ENCODE peak calls at places on chromosomes 11 and 22, in eight cellular contexts. P is uterus, C is endothelial cell of umbilical vein, J is aorta, M is colonic mucosa, V is lower lobe of right lung, T is stomach, Y is iPS DF 6.9. N is an unnamed sample. For H3K4me1, the result is how much of the 10 kb centered on the place peaks cover.

GRCh38 chr22:19598054-19598855 is 74.0 kb upstream of the CLDN5 start:
- DNase-seq in Y (no peak), M (no peak), V (peak), J (no peak), C (no peak), T (no peak), P (no peak), N (no peak)

GRCh38 chr11:123624974-123625373 is 29.4 kb downstream of the SCN3B start:
- DNase-seq in M (no peak), V (no peak), T (no peak), Y (no peak), P (no peak), C (no peak), J (no peak), N (no peak)

GRCh38 chr11:103622296-103622695 is 414.1 kb upstream of the DDI1 start:
- DNase-seq in P (no peak), C (no peak), Y (no peak), J (no peak), V (no peak), M (no peak), T (no peak), N (no peak)

GRCh38 chr11:112270551-112271180 is 10.0 kb upstream of the PLET1 start:
- DNase-seq in M (no peak), Y (no peak), V (no peak), J (no peak), T (no peak), C (no peak), P (no peak), N (no peak)

GRCh38 chr22:45934168-45934564 is 42.8 kb downstream of the WNT7B start:
- DNase-seq in V (no peak), M (no peak), T (no peak), P (no peak), C (no peak), J (no peak), Y (no peak), N (no peak)

GRCh38 chr22:20021196-20022181 is 579 bp downstream of the TANGO2 start:
- DNase-seq in J (peak), C (peak), M (peak), V (peak), P (no peak), T (peak), Y (no peak), N (peak)

GRCh38 chr11:102268083-102268984 is 49.0 kb upstream of the BIRC3 start:
- DNase-seq in T (peak), C (peak), V (peak), J (peak), P (peak), Y (peak), M (peak), N (peak)

GRCh38 chr22:31260474-31260856 is 31.8 kb downstream of the PIK3IP1 start:
- DNase-seq in M (no peak), J (no peak), Y (no peak), P (no peak), C (no peak), V (no peak), T (no peak), N (no peak)

GRCh38 chr11:116224154-116224888 is 548.5 kb downstream of the BUD13 start:
- DNase-seq in P (peak), M (peak), J (no peak), T (peak), V (no peak), Y (peak), C (peak), N (peak)

GRCh38 chr22:47200273-47201051 is 438.0 kb downstream of the TBC1D22A start:
- DNase-seq in J (no peak), V (no peak), T (peak), C (no peak), M (no peak), P (no peak), Y (no peak), N (peak)

GRCh38 chr11:44775366-44776356 is 48.9 kb downstream of the TSPAN18 start:
- DNase-seq in C (peak), T (peak), V (no peak), Y (no peak), M (peak), P (peak), J (no peak), N (peak)

GRCh38 chr11:29019960-29020683 is 911.9 kb downstream of the METTL15 start:
- DNase-seq in J (no peak), M (no peak), Y (peak), V (no peak), P (no peak), C (peak), T (no peak), N (peak)

GRCh38 chr22:49327411-49327810 is 500.3 kb downstream of the BRD1 start:
- DNase-seq in M (no peak), V (peak), Y (no peak), J (no peak), C (no peak), T (peak), P (no peak), N (no peak)

GRCh38 chr11:1541474-1542204 is 30.4 kb downstream of the DUSP8 start:
- DNase-seq in J (no peak), C (no peak), V (no peak), P (no peak), T (no peak), M (no peak), Y (no peak), N (no peak)

GRCh38 chr11:44865866-44866272 is 84.8 kb downstream of the TP53I11 start:
- DNase-seq in M (no peak), J (no peak), Y (no peak), V (no peak), P (no peak), T (peak), C (peak), N (no peak)

GRCh38 chr11:456533-456932 is 6.5 kb downstream of the PTDSS2 start:
- DNase-seq in Y (no peak), M (no peak), C (no peak), J (no peak), V (no peak), T (no peak), P (no peak), N (no peak)

GRCh38 chr22:43537019-43537585 is 125.3 kb downstream of the MPPED1 start:
- DNase-seq in C (no peak), M (no peak), J (no peak), Y (no peak), T (peak), V (no peak), P (no peak), N (no peak)

GRCh38 chr11:62601114-62601363 is 626 bp downstream of the MTA2 start:
- DNase-seq in C (no peak), J (peak), T (peak), M (peak), P (peak), V (no peak), Y (no peak), N (no peak)

GRCh38 chr11:14315130-14315529 is 43.9 kb downstream of the RRAS2 start:
- DNase-seq in Y (no peak), J (no peak), V (no peak), T (no peak), P (no peak), M (no peak), C (no peak), N (no peak)

GRCh38 chr11:28675183-28675582 is 567.0 kb downstream of the METTL15 start:
- DNase-seq in Y (no peak), J (no peak), P (no peak), V (no peak), C (no peak), M (no peak), T (no peak), N (no peak)

GRCh38 chr11:128728767-128729587 is 35.1 kb downstream of the FLI1 start:
- DNase-seq in P (no peak), J (no peak), V (no peak), Y (no peak), T (no peak), C (peak), M (no peak), N (no peak)

GRCh38 chr22:22878801-22879674 is 8.6 kb upstream of the IGLL5 start:
- DNase-seq in T (no peak), P (no peak), C (no peak), J (no peak), V (no peak), M (no peak), Y (no peak), N (no peak)

GRCh38 chr11:993141-993540 is 43.4 kb downstream of the MUC6 start:
- DNase-seq in Y (no peak), T (no peak), M (no peak), V (no peak), J (no peak), C (no peak), P (no peak), N (no peak)

GRCh38 chr11:58125469-58125868 is at the start of gene OR9I1:
- DNase-seq in Y (no peak), P (no peak), C (no peak), M (no peak), V (no peak), T (no peak), J (no peak), N (no peak)

GRCh38 chr11:29343465-29344333 is 673.1 kb downstream of the KCNA4 start:
- DNase-seq in P (peak), Y (peak), C (peak), M (peak), V (peak), J (peak), T (peak), N (peak)

GRCh38 chr11:86463955-86464354 is 89.3 kb downstream of the CCDC81 start:
- DNase-seq in Y (no peak), T (no peak), J (no peak), C (no peak), P (no peak), M (no peak), V (no peak), N (no peak)

GRCh38 chr11:47348859-47349258 is 3.6 kb downstream of the MYBPC3 start:
- DNase-seq in T (no peak), C (no peak), P (no peak), V (no peak), Y (no peak), M (no peak), J (no peak), N (peak)

GRCh38 chr22:45842141-45842831 is 134.7 kb downstream of the WNT7B start:
- DNase-seq in C (no peak), P (no peak), M (no peak), T (no peak), V (no peak), J (no peak), Y (no peak), N (no peak)

GRCh38 chr22:35523167-35523928 is 17.3 kb upstream of the RASD2 start:
- DNase-seq in T (no peak), C (no peak), M (peak), Y (no peak), J (no peak), P (no peak), V (no peak), N (no peak)

GRCh38 chr11:7046474-7046873 is 26.2 kb downstream of the NLRP14 start:
- DNase-seq in V (no peak), J (no peak), C (peak), T (no peak), M (no peak), P (no peak), Y (no peak), N (peak)

GRCh38 chr11:721913-722811 is 16.1 kb downstream of the EPS8L2 start:
- DNase-seq in M (peak), T (no peak), C (no peak), P (no peak), Y (no peak), V (peak), J (peak), N (no peak)

DNA sequence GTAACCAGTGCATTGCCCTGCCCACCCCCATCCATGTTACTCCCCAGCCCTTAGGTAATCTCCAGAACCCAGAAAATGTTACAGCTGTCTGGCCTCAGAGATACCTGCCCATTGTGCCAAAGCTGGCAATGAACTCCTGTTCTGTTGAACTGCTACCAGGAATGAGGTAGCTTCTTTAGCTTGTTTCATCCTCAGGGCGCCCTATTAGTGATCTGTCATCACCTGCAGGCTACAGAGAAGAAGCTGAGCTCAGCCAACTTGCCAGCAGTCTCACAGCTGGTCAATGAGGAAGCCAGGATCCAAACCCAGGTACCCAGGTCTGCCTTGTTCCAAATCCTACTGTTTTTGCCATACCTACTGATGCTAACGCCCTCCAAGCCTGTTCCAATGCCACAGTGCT is 88.7 kb downstream of the GALNT18 start:
- DNase-seq in J (no peak), P (no peak), C (no peak), Y (no peak), V (no peak), M (no peak), T (no peak), N (no peak)
- H3K4me1 ChIP-seq in J (under half), P (under half), C (under half), Y (under half), V (half or more), M (under half), T (under half), N (under half)

DNA sequence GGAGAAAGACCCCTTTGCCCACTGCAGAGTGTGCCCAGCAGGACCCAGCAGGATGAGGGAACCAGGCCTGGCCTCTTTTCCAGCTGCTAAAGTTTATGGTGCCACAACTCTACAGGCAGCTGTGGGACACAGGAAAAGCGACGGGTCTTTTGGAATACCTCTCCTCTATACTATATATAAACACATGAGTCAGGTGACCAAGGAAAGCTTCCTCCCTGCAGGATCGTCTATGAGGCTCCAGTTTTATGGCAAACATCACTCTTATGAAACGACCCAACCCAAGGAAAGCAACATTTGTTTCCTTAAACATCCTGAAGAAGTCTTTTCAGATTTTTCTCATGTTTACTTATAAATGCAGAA is 102.8 kb upstream of the AKIP1 start:
- DNase-seq in T (no peak), M (peak), P (no peak), J (no peak), Y (no peak), C (no peak), V (no peak), N (peak)
- H3K4me3 ChIP-seq in T (peak), M (peak), P (peak), J (peak), Y (no peak), C (no peak), V (peak), N (no peak)

GRCh38 chr11:12680940-12681258 is 6.7 kb downstream of the TEAD1 start:
- DNase-seq in Y (no peak), P (no peak), J (no peak), T (no peak), C (no peak), M (no peak), V (no peak), N (no peak)
- H3K27ac ChIP-seq in Y (no peak), P (peak), J (peak), T (peak), C (no peak), M (peak), V (no peak), N (peak)

DNA sequence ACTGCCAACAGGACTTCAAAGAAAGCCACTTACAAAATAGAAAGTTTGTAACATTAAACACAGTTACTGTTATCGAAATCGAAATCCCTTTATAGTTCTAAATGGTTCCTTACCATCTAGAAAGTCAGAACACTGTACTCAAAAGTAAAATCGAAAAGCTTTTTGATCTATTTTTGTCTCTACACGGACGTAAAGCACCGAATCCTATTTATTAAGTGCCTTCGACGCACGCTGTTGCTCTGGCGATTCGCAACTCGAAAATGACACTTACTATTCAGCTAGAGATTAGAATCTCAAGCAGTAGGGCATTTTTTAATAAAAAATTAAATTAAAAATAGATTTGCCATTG is 78.3 kb downstream of the LARGE1 start:
- DNase-seq in M (no peak), P (no peak), T (no peak), V (no peak), Y (no peak), C (no peak), J (no peak), N (no peak)
- H3K4me1 ChIP-seq in M (under half), P (under half), T (under half), V (under half), Y (under half), C (under half), J (under half), N (under half)

GRCh38 chr22:25417792-25418191 is 146.7 kb upstream of the GRK3 start:
- DNase-seq in T (no peak), C (no peak), Y (no peak), P (no peak), J (no peak), V (no peak), M (no peak), N (no peak)

GRCh38 chr22:25420925-25421904 is 143.3 kb upstream of the GRK3 start:
- DNase-seq in V (no peak), C (no peak), J (no peak), M (no peak), P (no peak), T (no peak), Y (no peak), N (no peak)

GRCh38 chr22:25413620-25414019 is 150.9 kb upstream of the GRK3 start:
- DNase-seq in M (no peak), V (no peak), T (no peak), J (no peak), Y (no peak), P (no peak), C (no peak), N (no peak)

GRCh38 chr22:25420471-25420924 is 144.0 kb upstream of the GRK3 start:
- DNase-seq in P (no peak), V (no peak), T (no peak), J (no peak), Y (no peak), M (peak), C (no peak), N (no peak)

DNA sequence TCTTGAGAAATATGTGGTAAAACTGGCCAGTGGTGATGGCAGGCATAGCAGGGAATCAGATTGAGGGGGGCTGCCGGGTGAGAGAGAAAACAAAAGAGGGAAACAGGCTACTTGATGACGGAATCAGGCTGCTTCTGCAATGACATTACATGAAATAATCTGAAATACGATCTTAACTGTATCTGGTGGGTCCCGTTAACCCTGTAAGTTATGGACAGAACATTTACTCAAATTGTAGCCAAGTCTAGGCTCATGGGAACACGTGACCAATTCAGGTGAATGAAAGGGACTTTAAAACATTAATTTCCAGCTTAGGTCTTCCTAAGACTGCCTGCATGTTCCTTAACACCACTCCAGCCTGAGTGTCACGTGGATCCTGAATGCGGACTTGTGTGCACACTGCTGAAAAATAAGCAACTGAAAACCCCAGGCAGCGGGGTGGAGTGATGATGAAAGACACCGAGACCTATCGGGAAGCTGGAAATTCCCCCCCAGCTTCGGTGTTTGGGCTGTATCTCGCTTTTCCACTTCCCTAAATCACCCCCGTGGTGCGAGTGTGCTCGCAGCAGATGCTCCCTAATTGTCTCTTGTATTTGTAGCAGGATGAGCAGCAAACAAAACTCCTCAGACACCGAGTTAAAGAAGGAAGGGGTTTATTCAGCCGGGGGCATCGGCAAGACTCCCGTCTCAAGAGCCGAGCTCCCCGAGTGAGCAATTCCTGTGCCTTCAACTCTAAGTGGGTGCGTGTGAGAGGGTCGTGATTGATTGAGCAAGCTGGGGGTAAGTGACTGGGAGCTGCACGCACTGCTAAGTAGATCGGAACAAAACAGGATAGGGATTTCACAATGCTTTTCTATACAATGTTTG is 145.0 kb upstream of the GRK3 start:
- DNase-seq in M (peak), J (peak), P (no peak), Y (no peak), C (peak), T (no peak), V (peak), N (no peak)
- H3K4me3 ChIP-seq in M (peak), J (no peak), P (no peak), Y (no peak), C (no peak), T (no peak), V (peak), N (no peak)

GRCh38 chr11:118892964-118893363 is 9.3 kb downstream of the CXCR5 start:
- DNase-seq in P (no peak), M (no peak), T (no peak), J (no peak), Y (no peak), V (no peak), C (no peak), N (no peak)

GRCh38 chr11:118892515-118892914 is 8.8 kb downstream of the CXCR5 start:
- DNase-seq in C (no peak), M (no peak), P (no peak), V (no peak), Y (no peak), T (no peak), J (no peak), N (no peak)

GRCh38 chr11:118893662-118894061 is 10.0 kb downstream of the CXCR5 start:
- DNase-seq in P (no peak), J (no peak), T (no peak), M (no peak), Y (no peak), V (no peak), C (no peak), N (no peak)

GRCh38 chr11:118895093-118896039 is 11.7 kb downstream of the CXCR5 start:
- DNase-seq in M (no peak), Y (no peak), J (no peak), C (no peak), P (no peak), V (no peak), T (no peak), N (no peak)

DNA sequence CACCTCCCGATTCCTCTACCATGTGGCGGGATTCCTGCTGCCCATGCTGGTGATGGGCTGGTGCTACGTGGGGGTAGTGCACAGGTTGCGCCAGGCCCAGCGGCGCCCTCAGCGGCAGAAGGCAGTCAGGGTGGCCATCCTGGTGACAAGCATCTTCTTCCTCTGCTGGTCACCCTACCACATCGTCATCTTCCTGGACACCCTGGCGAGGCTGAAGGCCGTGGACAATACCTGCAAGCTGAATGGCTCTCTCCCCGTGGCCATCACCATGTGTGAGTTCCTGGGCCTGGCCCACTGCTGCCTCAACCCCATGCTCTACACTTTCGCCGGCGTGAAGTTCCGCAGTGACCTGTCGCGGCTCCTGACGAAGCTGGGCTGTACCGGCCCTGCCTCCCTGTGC is 10.5 kb downstream of the CXCR5 start:
- DNase-seq in P (no peak), M (no peak), J (no peak), Y (no peak), V (no peak), C (no peak), T (no peak), N (no peak)
- H3K27ac ChIP-seq in P (no peak), M (no peak), J (no peak), Y (no peak), V (no peak), C (no peak), T (no peak), N (no peak)